ENCODE peak calls at places on chromosomes 4 and X, in six cellular contexts. L is HepG2, X is upper lobe of left lung, F is A549, Y is K562, R is GM12878. U is an unnamed sample.

GRCh38 chr4:129146639-129147038 is 50.7 kb downstream of the C4orf33 start:
- ATAC-seq in L (peak), X (no peak), F (no peak), Y (peak), R (no peak), U (no peak)

GRCh38 chr4:101039367-101039766 is 308.0 kb downstream of the PPP3CA start:
- ATAC-seq in L (no peak), X (no peak), F (no peak), Y (no peak), R (peak), U (no peak)

GRCh38 chrX:136447968-136448367 is 39.8 kb upstream of the BRS3 start:
- ATAC-seq in L (no peak), X (no peak), F (no peak), Y (no peak), R (no peak), U (no peak)

GRCh38 chr4:139416073-139416673 is 37.7 kb upstream of the RAB33B start:
- ATAC-seq in L (peak), X (no peak), F (no peak), Y (peak), R (peak), U (no peak)

GRCh38 chrX:123959281-123960063 is 2.0 kb upstream of the STAG2 start:
- ATAC-seq in L (peak), X (no peak), F (peak), Y (peak), R (peak), U (no peak)

GRCh38 chrX:40154229-40154852 is 56.6 kb upstream of the BCOR start:
- ATAC-seq in L (peak), X (no peak), F (peak), Y (peak), R (no peak), U (no peak)

GRCh38 chrX:108447303-108447702 is 7.7 kb downstream of the COL4A5 start:
- ATAC-seq in L (no peak), X (no peak), F (no peak), Y (no peak), R (no peak), U (no peak)

GRCh38 chr4:151315212-151315886 is 10.1 kb downstream of the SH3D19 start:
- ATAC-seq in L (peak), X (peak), F (no peak), Y (no peak), R (no peak), U (peak)

GRCh38 chr4:152640058-152640921 is 39.5 kb downstream of the TMEM154 start:
- ATAC-seq in L (peak), X (no peak), F (peak), Y (peak), R (peak), U (no peak)

DNA sequence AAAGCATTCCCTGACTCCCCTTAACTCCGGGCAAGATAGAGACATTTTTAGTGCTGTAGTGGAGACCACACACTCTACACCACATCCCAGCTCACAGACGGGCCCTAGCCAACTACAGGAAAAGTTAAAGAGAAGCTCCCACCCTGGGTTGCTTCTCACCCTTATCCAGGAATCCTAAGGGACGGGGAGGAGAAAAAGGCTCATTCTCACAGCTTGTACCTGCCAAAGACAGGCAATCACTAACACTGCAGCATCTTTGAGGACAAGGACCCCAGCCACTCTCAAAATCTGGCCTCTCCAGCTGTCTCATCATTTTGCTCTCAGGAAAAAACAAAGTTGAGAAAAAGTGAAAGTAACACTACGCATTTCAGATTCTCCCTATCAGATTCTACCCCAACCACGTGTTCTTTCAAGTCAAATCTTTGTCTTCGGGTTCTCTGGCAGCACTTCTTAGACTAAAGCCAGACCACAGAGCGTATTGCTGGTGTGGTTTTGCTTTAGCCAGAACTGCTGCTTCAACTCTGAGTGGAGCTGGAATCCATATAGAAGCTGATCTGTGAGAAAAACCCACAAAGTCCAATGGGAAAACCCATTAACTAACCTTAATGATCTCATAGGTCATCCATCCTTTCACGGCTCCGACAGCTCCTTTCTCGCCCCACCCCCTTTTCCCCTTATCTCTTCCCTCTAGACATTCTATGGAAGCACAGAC is 605.9 kb upstream of the DIPK2B start:
- ATAC-seq in L (no peak), X (no peak), F (no peak), Y (no peak), R (peak), U (no peak)
- H3K4me3 ChIP-seq in L (no peak), X (peak), F (no peak), Y (no peak), R (no peak), U (peak)

DNA sequence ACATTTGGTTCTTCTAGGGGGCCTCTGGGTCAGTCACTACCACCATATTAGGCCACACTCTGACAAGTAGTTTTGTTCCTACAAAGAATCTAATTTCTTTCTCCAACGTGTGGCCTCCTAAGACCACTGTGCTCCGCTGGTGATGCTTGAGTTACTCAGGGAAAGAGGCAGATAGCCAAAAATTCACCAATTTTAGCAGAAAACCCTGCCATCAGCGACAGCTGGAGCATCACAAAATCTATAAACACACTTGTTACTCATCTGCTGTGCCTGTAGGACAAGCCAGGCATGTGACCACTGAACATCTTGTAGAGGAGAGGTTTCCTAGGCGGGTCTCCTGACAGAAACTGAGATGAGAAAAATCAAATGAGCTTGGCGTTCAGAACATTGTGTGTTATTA is 105.4 kb downstream of the SYNPO2 start:
- ATAC-seq in L (no peak), X (no peak), F (no peak), Y (no peak), R (no peak), U (peak)
- TF ChIP-seq EP300 in L (no peak), X (no peak), F (no peak), Y (no peak), R (no peak), U (no peak)

DNA sequence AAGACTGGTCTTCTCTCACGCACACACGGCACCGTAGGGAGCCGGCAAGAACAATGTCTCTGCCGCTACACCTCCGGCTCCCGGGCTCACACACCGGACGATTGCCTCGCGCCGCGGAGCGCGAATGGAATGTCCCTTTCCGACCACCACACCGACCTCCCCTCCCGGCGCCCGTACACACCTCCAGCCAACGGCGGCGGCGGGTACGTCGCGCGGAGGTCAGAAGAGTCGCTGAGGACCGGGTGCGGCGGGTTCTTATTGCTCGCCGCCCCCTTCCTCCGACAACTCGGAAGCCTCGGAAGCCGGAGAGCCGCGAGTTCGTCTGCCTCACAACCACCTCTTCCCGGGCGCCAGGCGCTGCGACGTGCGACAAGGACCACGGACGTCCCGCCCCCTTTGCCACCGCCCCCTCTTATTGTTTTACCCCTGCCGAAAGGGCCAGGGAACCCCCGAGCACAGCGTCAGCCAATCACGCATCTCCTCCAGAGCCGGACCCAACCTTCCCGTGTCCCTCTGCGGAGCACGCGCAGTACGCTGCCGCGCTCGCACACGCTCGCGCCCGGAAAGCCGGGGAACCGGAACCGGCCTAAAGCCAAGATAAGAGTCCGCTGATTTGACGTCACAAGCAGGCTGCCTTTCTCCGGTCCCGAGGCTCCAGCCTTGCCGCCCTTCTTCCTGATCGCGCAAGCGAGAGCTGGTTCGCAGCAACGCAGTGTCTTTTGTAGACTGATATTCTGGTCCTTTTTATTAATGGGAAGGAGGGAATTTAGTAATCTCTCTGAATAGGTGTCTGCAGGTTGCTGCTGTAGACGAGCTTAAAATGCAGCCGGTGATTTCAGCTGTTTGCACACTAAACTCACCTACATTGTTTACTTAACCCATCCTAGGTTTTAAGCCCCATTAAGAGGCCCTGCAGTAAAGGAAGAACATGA is at the start of gene G3BP2:
- ATAC-seq in L (peak), X (peak), F (peak), Y (peak), R (peak), U (peak)
- TF ChIP-seq POLR2A in L (peak), X (peak), F (peak), Y (peak), R (peak), U (peak)

DNA sequence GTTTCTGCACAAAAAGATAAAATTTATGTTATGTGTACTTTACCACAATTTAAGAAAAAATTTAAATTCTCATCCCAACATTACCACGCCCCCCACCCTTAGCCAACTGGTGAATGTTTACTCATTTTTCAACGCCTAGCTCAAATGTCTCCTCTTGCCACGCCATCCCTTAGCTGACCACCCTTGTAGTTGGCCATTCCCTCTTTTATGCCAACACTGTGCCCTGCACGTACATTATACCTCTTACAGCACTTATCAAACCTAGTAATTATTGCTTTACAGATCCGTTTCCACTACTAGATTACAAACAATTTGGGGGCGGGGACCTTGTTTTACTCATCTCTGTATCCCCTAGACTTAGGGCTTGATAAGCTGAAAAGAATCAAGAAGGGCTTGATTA is 644 bp downstream of the ERCC6L start:
- ATAC-seq in L (no peak), X (no peak), F (no peak), Y (no peak), R (no peak), U (no peak)
- H3K4me3 ChIP-seq in L (peak), X (no peak), F (peak), Y (peak), R (peak), U (no peak)

GRCh38 chr4:189049682-189050081 is 891.0 kb upstream of the FRG1 start:
- ATAC-seq in L (no peak), X (no peak), F (no peak), Y (no peak), R (no peak), U (no peak)
- TF ChIP-seq EP300 in L (no peak), X (no peak), F (no peak), Y (no peak), R (no peak), U (no peak)

DNA sequence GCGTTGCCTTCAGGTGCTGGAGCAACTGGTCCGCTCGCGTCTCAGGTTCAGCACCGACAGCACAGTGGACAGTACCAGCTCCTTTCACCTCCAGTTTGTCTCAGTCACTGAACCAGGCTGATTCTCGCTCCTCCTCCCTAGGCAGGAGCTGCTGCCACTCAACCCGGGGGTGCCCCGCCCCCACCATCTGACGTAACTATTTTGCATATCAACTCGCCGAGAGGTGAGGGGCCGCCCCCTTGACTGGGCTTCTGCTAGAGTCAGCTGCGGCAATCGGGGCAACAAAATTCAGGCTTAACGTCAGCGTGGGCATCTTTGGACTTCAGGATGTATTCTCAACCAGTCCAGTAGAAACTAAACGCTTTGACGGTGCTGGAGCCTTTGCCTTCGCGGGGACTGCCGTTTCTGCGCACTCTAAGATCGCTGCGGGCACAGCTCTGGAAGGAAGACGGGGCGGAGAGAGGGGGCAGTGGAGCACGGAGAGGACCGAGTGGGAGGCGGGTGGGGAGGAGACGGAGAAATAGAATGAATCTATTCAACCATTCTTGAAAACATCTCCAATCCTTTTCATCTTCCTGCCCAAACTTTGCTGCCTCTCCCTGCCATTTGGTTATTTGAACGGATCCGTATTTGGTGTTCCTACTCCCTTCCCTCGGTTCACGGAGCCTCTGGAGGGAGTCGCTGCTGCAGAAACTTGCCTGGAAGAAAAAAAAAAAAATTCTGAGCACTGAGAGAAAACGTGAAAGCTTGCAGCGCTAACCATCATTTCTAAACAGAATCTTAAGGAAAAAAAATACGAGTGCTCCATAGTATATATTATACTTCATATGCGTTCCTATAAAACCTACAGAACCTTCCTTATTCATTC is at the start of gene FSTL5:
- ATAC-seq in L (peak), X (peak), F (peak), Y (no peak), R (peak), U (no peak)
- TF ChIP-seq POLR2A in L (no peak), X (no peak), F (no peak), Y (no peak), R (no peak), U (no peak)

DNA sequence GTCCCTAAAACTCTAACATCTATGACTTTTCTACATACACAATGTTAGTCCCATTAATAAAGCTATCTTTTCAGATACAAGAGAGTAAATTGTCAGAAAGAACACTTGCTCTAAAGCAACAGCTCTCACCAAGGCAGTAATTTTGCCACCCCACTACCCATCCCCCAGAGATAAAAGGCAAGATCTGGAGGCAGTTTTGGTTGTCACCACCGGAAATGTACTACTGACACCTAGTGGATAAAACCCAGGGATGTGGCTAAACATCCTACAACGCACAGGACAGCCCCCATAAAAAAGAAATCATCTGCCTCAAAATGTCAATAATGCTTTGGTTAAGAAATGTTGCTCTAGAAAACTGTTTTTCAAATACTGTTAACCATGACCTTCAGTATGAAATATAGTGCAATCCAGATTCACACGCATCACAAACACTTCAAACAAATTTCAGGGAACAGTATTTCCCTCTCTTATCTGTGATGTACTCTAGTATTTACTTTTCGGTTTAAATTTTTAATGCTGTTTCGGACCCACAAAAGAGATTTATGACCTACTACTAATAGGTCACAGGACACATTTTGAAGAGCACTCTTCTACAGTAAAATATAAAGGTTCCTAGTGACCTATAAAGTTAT is 5.1 kb downstream of the FBXL5 start:
- ATAC-seq in L (peak), X (peak), F (peak), Y (peak), R (peak), U (peak)
- H3K4me3 ChIP-seq in L (no peak), X (no peak), F (no peak), Y (no peak), R (peak), U (no peak)

DNA sequence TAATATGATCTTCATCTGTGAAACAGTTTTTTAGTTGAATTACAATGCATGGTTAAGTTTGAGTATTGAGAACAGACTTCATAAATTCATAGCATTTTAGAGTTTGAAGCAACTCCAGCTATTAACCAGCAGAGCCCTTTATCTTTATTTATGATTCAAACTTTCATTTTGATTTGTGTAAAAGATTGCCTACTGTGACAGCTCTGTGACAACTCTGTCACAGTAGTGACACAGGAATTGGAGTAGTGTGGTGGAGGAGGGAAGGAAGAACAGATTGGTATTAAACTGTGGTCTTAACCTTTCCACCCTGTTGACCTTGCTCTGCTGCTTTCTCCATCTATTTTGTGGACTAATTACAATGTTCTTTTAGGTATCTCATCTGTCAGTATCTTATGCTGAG is 86.5 kb downstream of the PDLIM5 start:
- ATAC-seq in L (no peak), X (no peak), F (no peak), Y (no peak), R (no peak), U (no peak)
- TF ChIP-seq EP300 in L (no peak), X (no peak), F (no peak), Y (no peak), R (no peak), U (no peak)

GRCh38 chrX:48597353-48598264 is at the start of gene WDR13:
- ATAC-seq in L (peak), X (peak), F (peak), Y (peak), R (peak), U (peak)
- TF ChIP-seq POLR2A in L (peak), X (peak), F (peak), Y (peak), R (peak), U (peak)

U was measured in gastroesophageal sphincter.